ENCODE peak calls at places on chromosome 20, in four cellular contexts. H is K562, M is HCT116, C is HepG2. B is an unnamed sample.

GRCh38 chr20:54063998-54064676 is 6.3 kb downstream of the BCAS1 start:
- DNase-seq in H (no peak), M (no peak), C (no peak), B (no peak)

GRCh38 chr20:21089421-21089820 is 16.7 kb downstream of the LINC00237 start:
- DNase-seq in H (no peak), M (no peak), C (peak), B (no peak)

GRCh38 chr20:2536562-2536986 is at the start of gene TMC2:
- DNase-seq in H (no peak), M (no peak), C (no peak), B (no peak)

GRCh38 chr20:55582498-55582897 is 422.8 kb downstream of the CBLN4 start:
- DNase-seq in H (no peak), M (no peak), C (no peak), B (no peak)

GRCh38 chr20:6715350-6716063 is 52.0 kb upstream of the BMP2 start:
- DNase-seq in H (no peak), M (no peak), C (no peak), B (no peak)

GRCh38 chr20:24405810-24406209 is 63.6 kb upstream of the SYNDIG1 start:
- DNase-seq in H (no peak), M (no peak), C (peak), B (no peak)

GRCh38 chr20:50844430-50845100 is 49.7 kb downstream of the BCAS4 start:
- DNase-seq in H (peak), M (peak), C (peak), B (no peak)

GRCh38 chr20:62063981-62064787 is 1.5 kb downstream of the TAF4 start:
- DNase-seq in H (peak), M (no peak), C (peak), B (no peak)

GRCh38 chr20:25196701-25197120 is 1.2 kb downstream of the ENTPD6 start:
- DNase-seq in H (no peak), M (no peak), C (no peak), B (no peak)

GRCh38 chr20:56433880-56434255 is 21.8 kb downstream of the CASS4 start:
- DNase-seq in H (no peak), M (no peak), C (no peak), B (no peak)

GRCh38 chr20:10061641-10062040 is 26.9 kb downstream of the ANKEF1 start:
- DNase-seq in H (no peak), M (no peak), C (no peak), B (no peak)

GRCh38 chr20:47762699-47763098 is 22.6 kb downstream of the SULF2 start:
- DNase-seq in H (no peak), M (no peak), C (no peak), B (no peak)

GRCh38 chr20:63495771-63496403 is 3.0 kb downstream of the EEF1A2 start:
- DNase-seq in H (peak), M (no peak), C (peak), B (no peak)

GRCh38 chr20:23641936-23642751 is 4.4 kb upstream of the CST3 start:
- DNase-seq in H (no peak), M (no peak), C (no peak), B (no peak)

GRCh38 chr20:53737404-53738038 is 143.9 kb upstream of the ZNF217 start:
- DNase-seq in H (peak), M (no peak), C (no peak), B (no peak)

GRCh38 chr20:47724910-47725247 is 60.4 kb downstream of the SULF2 start:
- DNase-seq in H (no peak), M (no peak), C (no peak), B (no peak)

GRCh38 chr20:54645445-54646155 is 170.2 kb downstream of the DOK5 start:
- DNase-seq in H (no peak), M (no peak), C (no peak), B (no peak)

GRCh38 chr20:19934792-19935491 is 82.2 kb upstream of the NAA20 start:
- DNase-seq in H (no peak), M (no peak), C (no peak), B (no peak)

GRCh38 chr20:32333988-32334885 is 23.9 kb upstream of the ASXL1 start:
- DNase-seq in H (peak), M (no peak), C (no peak), B (no peak)

GRCh38 chr20:16518068-16518783 is 55.0 kb downstream of the KIF16B start:
- DNase-seq in H (peak), M (peak), C (peak), B (peak)

GRCh38 chr20:32484221-32485125 is 100.7 kb downstream of the NOL4L start:
- DNase-seq in H (no peak), M (no peak), C (no peak), B (no peak)

GRCh38 chr20:41249781-41250281 is 67.7 kb downstream of the ZHX3 start:
- DNase-seq in H (peak), M (no peak), C (peak), B (no peak)

GRCh38 chr20:25378189-25378883 is 12.3 kb downstream of the ABHD12 start:
- DNase-seq in H (no peak), M (no peak), C (peak), B (no peak)

GRCh38 chr20:41058674-41059008 is 30.0 kb downstream of the TOP1 start:
- DNase-seq in H (no peak), M (no peak), C (no peak), B (no peak)

GRCh38 chr20:46837083-46837482 is 57.6 kb upstream of the EYA2 start:
- DNase-seq in H (no peak), M (no peak), C (no peak), B (no peak)

GRCh38 chr20:26209171-26209941 is 512.7 kb upstream of the ZNF337 start:
- DNase-seq in H (no peak), M (no peak), C (no peak), B (no peak)

GRCh38 chr20:21981607-21982344 is 276.3 kb downstream of the PAX1 start:
- DNase-seq in H (no peak), M (no peak), C (peak), B (no peak)

GRCh38 chr20:53161473-53161872 is 189.3 kb downstream of the TSHZ2 start:
- DNase-seq in H (no peak), M (no peak), C (no peak), B (no peak)

GRCh38 chr20:32777177-32777956 is 15.2 kb downstream of the DNMT3B start:
- DNase-seq in H (no peak), M (no peak), C (peak), B (no peak)

GRCh38 chr20:48583801-48584200 is 244.0 kb downstream of the PREX1 start:
- DNase-seq in H (no peak), M (no peak), C (no peak), B (no peak)

GRCh38 chr20:15195378-15195777 is 858.0 kb upstream of the FLRT3 start:
- DNase-seq in H (no peak), M (no peak), C (no peak), B (no peak)

GRCh38 chr20:14360386-14360785 is 23.0 kb upstream of the FLRT3 start:
- DNase-seq in H (no peak), M (no peak), C (no peak), B (no peak)

GRCh38 chr20:57473246-57474042 is 51.5 kb downstream of the CTCFL start:
- DNase-seq in H (no peak), M (no peak), C (no peak), B (no peak)

GRCh38 chr20:50283370-50283769 is 92.7 kb downstream of the CEBPB start:
- DNase-seq in H (no peak), M (no peak), C (no peak), B (no peak)

DNA sequence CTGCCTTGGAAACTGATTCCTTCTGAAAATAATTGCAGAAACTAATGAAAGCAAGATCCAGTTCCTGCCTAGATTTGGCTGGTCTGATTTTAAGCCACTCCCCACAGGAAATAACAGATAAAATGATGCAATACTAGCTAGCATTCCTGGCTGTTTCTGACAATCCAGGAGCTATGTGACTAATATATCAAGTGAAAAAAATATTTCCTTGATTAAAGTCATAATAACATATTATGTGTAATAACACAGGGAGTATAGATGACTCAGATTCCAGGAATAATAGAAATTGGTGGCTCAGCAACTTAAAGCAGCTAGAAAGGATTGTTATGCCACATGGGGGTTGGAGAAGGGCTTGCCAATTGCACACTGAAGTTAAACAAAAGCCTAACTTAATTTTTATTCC is 182.7 kb upstream of the SALL4 start:
- DNase-seq in H (no peak), M (peak), C (peak), B (peak)
- TF ChIP-seq SIN3A in H (no peak), M (peak), C (no peak), B (no peak)

GRCh38 chr20:11064946-11065345 is 391.1 kb upstream of the JAG1 start:
- DNase-seq in H (no peak), M (no peak), C (no peak), B (no peak)

GRCh38 chr20:11060423-11061205 is 386.8 kb upstream of the JAG1 start:
- DNase-seq in H (no peak), M (no peak), C (no peak), B (no peak)

GRCh38 chr20:11067359-11067758 is 393.6 kb upstream of the JAG1 start:
- DNase-seq in H (no peak), M (no peak), C (no peak), B (no peak)

GRCh38 chr20:11059659-11060058 is 385.9 kb upstream of the JAG1 start:
- DNase-seq in H (no peak), M (no peak), C (no peak), B (no peak)

DNA sequence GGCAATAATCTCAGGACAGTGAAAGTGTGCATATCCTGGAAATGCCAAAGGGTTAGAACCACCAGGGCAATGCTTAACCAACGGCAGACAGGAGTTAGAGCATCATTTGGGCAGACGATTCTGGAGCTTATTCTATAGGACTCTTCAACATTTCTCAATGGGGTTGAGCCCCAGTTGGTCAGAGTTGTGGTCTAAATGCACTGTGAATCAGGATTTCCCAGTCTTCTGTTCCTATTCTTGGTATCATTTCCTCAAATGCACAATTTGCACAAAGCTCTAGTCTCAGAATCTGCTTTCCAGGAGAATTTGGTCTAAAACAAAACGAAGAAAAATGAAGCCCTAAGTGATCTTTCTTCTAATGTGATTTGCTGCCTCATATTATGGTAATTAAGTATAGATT is 389.7 kb upstream of the JAG1 start:
- DNase-seq in H (no peak), M (no peak), C (no peak), B (no peak)
- TF ChIP-seq TCF7L2 in H (no peak), M (no peak), C (no peak), B (no peak)

GRCh38 chr20:58895099-58895795 is 42.7 kb downstream of the GNAS start:
- DNase-seq in H (no peak), M (no peak), C (no peak), B (no peak)
- H3K27ac ChIP-seq in H (no peak), M (no peak), C (no peak), B (peak)

DNA sequence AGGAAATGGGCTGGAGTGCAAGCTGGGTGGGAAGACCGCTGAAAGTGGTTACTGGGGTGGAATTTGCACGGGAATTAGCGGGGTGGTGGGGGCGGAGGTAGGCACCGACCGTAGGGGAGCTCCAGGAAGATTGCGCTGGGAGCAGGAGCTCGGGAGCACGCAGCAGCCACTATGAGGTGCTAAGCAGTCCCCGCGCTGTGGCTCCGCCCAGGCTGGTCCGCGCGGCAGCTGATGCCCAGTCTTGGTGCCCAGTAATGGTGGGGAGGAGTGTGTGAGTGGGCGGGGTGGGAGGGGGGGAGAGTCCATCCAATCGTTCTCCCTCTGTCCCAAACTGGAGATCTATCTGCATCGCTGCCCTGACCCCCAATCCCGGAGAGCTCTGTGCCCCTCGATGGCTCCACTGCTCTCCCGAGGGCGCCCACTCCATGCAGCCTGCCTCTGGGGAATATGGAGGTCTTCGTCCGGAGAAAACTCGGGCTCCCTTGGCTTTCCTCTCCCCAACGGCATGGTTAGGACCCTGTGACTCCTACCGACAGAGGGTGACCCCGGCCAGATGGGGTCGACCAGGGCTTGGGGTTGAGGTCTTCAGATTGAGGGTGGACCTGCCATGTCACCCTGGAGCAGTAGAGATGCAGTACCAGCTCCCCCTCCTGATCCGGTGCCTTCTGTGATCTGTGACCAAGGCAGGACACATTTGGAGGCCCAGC is 5.3 kb downstream of the TP53TG5 start:
- DNase-seq in H (no peak), M (no peak), C (no peak), B (no peak)
- TF ChIP-seq SIN3A in H (no peak), M (no peak), C (no peak), B (no peak)

DNA sequence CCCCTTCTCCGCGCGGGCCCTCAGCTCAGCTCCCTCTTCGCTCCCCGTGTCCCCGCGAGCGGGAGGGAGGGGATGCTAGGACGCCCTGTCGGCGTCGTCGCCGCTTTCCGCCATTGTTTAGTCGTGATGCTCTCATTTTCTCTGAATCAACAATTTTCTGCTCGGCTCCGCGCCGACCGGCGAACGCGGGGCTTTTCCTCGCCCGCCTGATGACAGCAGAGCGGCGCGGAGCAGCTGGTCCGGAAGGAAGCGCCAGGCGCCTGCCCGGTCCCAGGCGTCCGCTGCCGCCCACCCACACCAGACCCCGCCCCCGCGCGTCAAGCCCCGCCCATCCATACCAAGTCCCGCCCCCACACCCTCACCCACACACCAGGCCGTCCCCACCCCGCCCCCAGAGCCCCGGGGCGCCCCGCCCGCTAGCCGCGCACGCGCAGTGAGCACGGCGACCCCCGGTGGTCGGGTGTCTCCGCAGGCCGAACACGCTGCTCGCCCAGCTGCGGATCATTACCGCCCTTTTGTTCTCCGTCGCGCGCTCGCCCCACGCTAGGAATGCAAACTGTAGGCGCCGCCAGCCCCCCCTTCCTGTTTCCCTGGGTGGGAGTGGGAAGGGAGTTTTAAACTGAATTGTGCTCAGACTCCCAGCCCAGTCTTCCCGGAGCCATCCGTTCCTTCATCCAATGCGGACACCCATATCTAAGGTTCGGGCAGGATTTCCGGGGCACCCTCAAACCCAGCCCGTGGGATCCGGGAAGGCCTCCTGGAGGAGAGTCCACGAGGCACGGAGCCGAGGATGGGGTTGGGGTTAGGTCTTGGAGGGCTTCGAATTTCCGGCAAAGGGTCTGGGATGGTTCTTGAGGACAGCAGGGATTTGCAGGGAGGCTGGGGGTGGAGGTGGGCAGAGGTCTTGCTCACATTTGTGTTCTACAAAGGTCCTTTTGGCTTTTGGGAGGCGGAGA is 49.8 kb upstream of the SLC32A1 start:
- DNase-seq in H (peak), M (no peak), C (no peak), B (no peak)
- TF ChIP-seq TCF7L2 in H (no peak), M (no peak), C (no peak), B (no peak)

GRCh38 chr20:17849111-17849900 is 119.3 kb downstream of the SNX5 start:
- DNase-seq in H (no peak), M (no peak), C (no peak), B (no peak)

GRCh38 chr20:17852323-17852722 is 116.3 kb downstream of the SNX5 start:
- DNase-seq in H (no peak), M (no peak), C (no peak), B (no peak)

GRCh38 chr20:17848649-17849048 is 119.9 kb downstream of the SNX5 start:
- DNase-seq in H (no peak), M (no peak), C (no peak), B (no peak)

GRCh38 chr20:17849901-17850673 is 118.5 kb downstream of the SNX5 start:
- DNase-seq in H (no peak), M (peak), C (peak), B (no peak)

GRCh38 chr20:17850674-17851006 is 118.0 kb downstream of the SNX5 start:
- DNase-seq in H (no peak), M (no peak), C (no peak), B (no peak)
- H3K27ac ChIP-seq in H (no peak), M (peak), C (no peak), B (no peak)

GRCh38 chr20:37841991-37842390 is 60.9 kb upstream of the VSTM2L start:
- DNase-seq in H (no peak), M (no peak), C (no peak), B (no peak)
- TF ChIP-seq SIN3A in H (no peak), M (no peak), C (no peak), B (no peak)

DNA sequence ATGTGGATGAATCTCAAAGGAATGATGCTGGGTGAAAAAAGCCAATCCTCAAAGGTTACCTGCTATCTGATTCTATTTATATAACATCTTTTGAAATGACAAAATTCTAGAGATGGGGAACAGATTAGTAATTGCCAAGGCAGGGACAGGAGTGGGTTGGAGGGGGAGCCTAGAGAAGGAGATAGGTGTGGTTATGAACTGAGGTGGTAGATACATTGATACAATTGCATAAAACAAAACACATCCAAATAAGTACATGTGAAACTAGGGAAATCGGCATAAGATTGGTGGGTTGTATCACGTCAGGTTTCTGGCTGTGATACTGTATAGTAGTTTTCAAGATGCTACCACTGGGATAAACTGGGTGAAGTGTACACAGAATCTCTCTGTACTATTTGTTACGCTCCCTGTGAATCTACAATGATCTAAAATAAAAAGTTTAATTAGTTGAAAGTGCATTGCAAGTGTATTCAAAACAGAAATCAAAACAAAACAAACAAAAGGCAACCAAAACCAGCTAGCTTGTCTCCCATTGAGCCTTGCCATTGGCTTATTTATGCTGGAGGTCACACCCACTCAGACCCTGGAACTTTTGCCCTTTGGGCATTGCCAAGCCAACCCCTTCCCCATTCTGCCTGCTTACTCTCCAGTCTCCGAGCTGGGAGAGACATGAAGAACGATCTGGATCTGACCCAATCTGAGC is 27.8 kb downstream of the PPP1R16B start:
- DNase-seq in H (no peak), M (no peak), C (no peak), B (no peak)
- TF ChIP-seq TCF7L2 in H (no peak), M (no peak), C (no peak), B (no peak)

GRCh38 chr20:59017493-59018231 is 1.6 kb upstream of the TUBB1 start:
- DNase-seq in H (no peak), M (no peak), C (no peak), B (no peak)
- H3K27ac ChIP-seq in H (peak), M (no peak), C (peak), B (no peak)

B was measured in Panc1.